ENCODE peak calls at places on chromosome 2, in ten cellular contexts. L, B, T, Z, Q, R, V, X, U and D are unnamed samples.

GRCh38 chr2:224890407-224890806 is 151.9 kb downstream of the DOCK10 start:
- DNase-seq in V (no peak), T (no peak), Z (no peak), Q (no peak), L (no peak), X (no peak), B (no peak), U (no peak), R (no peak), D (no peak)

GRCh38 chr2:86302320-86302719 is 35.1 kb downstream of the REEP1 start:
- DNase-seq in X (no peak), T (no peak), U (peak; percentile 27), V (no peak), R (no peak), B (no peak), Z (no peak), L (no peak), Q (no peak), D (no peak)

GRCh38 chr2:98039085-98039756 is 43.5 kb upstream of the TMEM131 start:
- DNase-seq in Z (peak; percentile 51), T (peak; percentile 37), V (no peak), U (no peak), X (no peak), L (no peak), R (no peak), B (no peak), Q (no peak), D (no peak)

GRCh38 chr2:242031481-242032019 is 162.0 kb downstream of the RTP5 start:
- DNase-seq in L (no peak), U (peak; percentile 93), Z (no peak), B (peak; percentile 9), X (peak; percentile 88), V (no peak), T (peak; percentile 7), R (peak; percentile 46), Q (peak; percentile 84), D (no peak)

GRCh38 chr2:48258750-48259149 is 271.2 kb upstream of the STON1 start:
- DNase-seq in Q (no peak), L (no peak), X (no peak), B (no peak), V (no peak), R (no peak), T (no peak), Z (no peak), U (no peak), D (no peak)

GRCh38 chr2:218229851-218230250 is 12.9 kb downstream of the ARPC2 start:
- DNase-seq in U (no peak), X (peak; percentile 82), R (peak; percentile 84), L (no peak), B (peak; percentile 80), T (no peak), Z (no peak), Q (no peak), V (no peak), D (no peak)

GRCh38 chr2:45014016-45014702 is 4.9 kb upstream of the SIX2 start:
- DNase-seq in X (no peak), U (peak; percentile 70), L (peak; percentile 89), B (peak; percentile 50), Z (peak; percentile 64), Q (no peak), T (no peak), R (no peak), V (peak; percentile 88), D (peak; percentile 91)

GRCh38 chr2:78411284-78411683 is 614.2 kb upstream of the REG3G start:
- DNase-seq in L (no peak), R (no peak), B (no peak), V (no peak), X (no peak), T (no peak), U (no peak), Z (no peak), Q (no peak), D (no peak)

GRCh38 chr2:10935953-10936942 is 24.5 kb downstream of the KCNF1 start:
- DNase-seq in V (peak; percentile 99), U (peak; percentile 100), R (peak; percentile 95), L (no peak), T (no peak), Z (peak; percentile 25), Q (peak; percentile 94), B (peak; percentile 99), X (peak; percentile 96), D (no peak)

GRCh38 chr2:111705711-111706323 is 178.2 kb downstream of the ANAPC1 start:
- DNase-seq in T (peak; percentile 98), V (peak; percentile 45), Q (peak; percentile 88), R (peak; percentile 92), U (peak; percentile 95), Z (no peak), L (peak; percentile 90), B (peak; percentile 78), X (peak; percentile 89), D (no peak)

GRCh38 chr2:197182668-197183067 is 127.9 kb downstream of the ANKRD44 start:
- DNase-seq in T (no peak), R (no peak), V (no peak), B (no peak), X (no peak), U (no peak), Z (no peak), L (no peak), Q (no peak), D (no peak)

GRCh38 chr2:73059106-73059505 is 12.4 kb downstream of the SFXN5 start:
- DNase-seq in V (no peak), Q (no peak), R (no peak), U (no peak), L (no peak), X (no peak), T (no peak), Z (no peak), B (no peak), D (no peak)

GRCh38 chr2:118814368-118814767 is 33.1 kb downstream of the EN1 start:
- DNase-seq in U (no peak), V (no peak), X (no peak), T (no peak), Q (no peak), L (peak; percentile 8), Z (no peak), B (no peak), R (no peak), D (no peak)

GRCh38 chr2:44902178-44902577 is 39.3 kb upstream of the SIX3 start:
- DNase-seq in Q (no peak), R (no peak), U (no peak), Z (no peak), V (no peak), T (no peak), L (no peak), X (no peak), B (no peak), D (no peak)

DNA sequence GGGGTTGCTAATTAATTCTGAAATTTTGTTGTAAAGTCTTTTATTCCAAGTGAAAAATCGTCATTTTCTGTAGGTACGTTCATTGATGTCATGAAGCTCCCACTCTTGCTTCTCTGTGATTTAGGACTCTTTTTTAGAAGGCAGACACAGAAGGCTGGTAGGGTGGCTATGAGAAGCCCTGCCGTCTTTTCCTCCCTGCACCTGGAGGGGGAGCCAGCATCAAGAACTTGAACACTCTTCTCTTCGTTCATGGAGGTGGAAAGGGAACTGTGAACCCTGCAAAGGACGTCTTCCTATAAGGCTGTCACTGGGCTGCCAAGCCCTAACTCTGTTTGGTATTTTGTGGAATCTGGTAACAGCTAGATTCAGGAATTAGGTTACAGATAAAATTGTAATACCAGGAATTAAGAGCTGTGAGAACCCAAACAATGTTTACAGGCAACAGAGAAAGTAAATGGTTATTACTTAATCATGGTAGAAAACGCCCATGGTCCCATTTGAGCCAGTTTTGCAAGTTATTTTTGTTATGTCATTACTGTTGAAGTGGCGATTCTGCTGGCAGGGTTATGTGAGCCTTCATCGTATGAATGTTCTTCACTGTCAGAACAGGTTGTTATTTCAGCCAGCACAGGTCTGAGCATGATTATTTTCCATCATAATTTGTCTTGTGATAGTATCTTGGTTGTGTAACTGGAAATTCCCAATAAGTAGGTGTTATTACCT is 112.2 kb downstream of the OSBPL6 start:
- DNase-seq in Z (peak; percentile 53), U (peak; percentile 41), T (peak; percentile 33), B (peak; percentile 56), R (peak; percentile 70), V (peak; percentile 62), Q (no peak), L (peak; percentile 68), X (peak; percentile 35), D (peak; percentile 14)
- TF ChIP-seq CTCF in Z (peak; percentile 46), U (peak; percentile 61), T (peak; percentile 76), B (peak; percentile 88), R (peak; percentile 54), V (peak; percentile 46), Q (peak; percentile 75), L (peak; percentile 69), X (peak; percentile 48), D (peak; percentile 72)

DNA sequence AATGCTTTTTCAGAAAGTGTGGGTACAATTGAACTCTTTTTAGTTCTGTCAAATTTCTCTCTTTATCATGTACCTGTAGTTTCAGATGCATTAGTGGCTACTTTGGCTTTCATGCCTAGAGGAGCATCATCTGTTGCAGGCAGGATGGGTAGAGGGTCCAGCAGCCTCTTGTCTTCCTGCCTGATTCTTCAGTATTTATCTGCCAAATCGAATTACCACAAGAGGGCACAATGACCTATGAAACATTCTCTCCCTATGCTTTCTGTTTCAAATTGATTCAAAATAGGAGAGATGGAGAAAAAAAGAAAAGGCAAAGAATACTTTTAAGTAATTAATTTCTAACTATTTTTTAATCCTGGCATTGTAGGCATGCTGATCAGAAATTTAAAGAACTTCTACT is 477.2 kb downstream of the TRIB2 start:
- DNase-seq in Z (no peak), T (peak; percentile 23), Q (no peak), L (peak; percentile 10), U (peak; percentile 39), B (peak; percentile 31), V (peak; percentile 22), X (peak; percentile 5), R (peak; percentile 55), D (no peak)
- TF ChIP-seq CTCF in Z (peak; percentile 48), T (peak; percentile 71), Q (peak; percentile 46), L (peak; percentile 44), U (peak; percentile 35), B (peak; percentile 42), V (no peak), X (peak; percentile 25), R (peak; percentile 58), D (peak; percentile 58)

GRCh38 chr2:104568247-104568646 is 285.7 kb upstream of the POU3F3 start:
- DNase-seq in Q (no peak), U (no peak), B (no peak), T (no peak), L (no peak), Z (no peak), X (no peak), V (no peak), R (no peak), D (no peak)
- TF ChIP-seq CTCF in Q (no peak), U (no peak), B (no peak), T (no peak), L (no peak), Z (no peak), X (no peak), V (no peak), R (no peak), D (no peak)

DNA sequence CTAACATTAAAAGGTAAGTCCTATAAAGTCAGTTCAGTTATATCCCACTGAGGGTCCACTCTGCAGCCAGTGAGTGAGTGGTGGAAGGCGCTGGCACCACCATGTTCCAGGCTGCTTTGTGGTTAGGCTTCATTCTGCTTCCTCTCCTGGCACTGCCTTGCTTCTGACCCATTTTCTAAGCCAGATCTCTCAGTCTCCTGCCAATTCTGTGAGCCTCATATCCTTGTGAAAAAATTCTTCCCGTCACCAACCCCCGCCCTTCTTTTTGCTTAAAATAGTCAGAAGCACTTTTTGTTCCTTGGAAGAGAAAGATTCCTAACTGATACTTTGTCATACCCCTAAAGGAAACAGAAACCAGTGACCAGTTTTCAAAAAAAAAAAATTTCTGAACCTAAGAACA is 139.8 kb upstream of the NCK2 start:
- DNase-seq in U (no peak), V (no peak), B (no peak), X (no peak), T (no peak), Z (peak; percentile 26), Q (no peak), L (no peak), R (no peak), D (no peak)
- TF ChIP-seq CTCF in U (no peak), V (no peak), B (no peak), X (no peak), T (no peak), Z (no peak), Q (no peak), L (no peak), R (no peak), D (no peak)